ENCODE peak calls at places on chromosomes 16 and 17, in nine cellular contexts. F is AG09309; V is neural crest cell; Z is pancreas; P is stimulated activated CD4-positive, alpha-beta T cell treated with anti-CD3 and anti-CD28 coated beads, Interleukin-15, amount 100 ng/mL, for 1 hour; D is stimulated activated naive CD8-positive, alpha-beta T cell treated with anti-CD3 and anti-CD28 coated beads, Interleukin-15, Interleukin-2, amounts not matched to agents 100 U/mL and 50 U/mL, for 24 hours; Y is LoVo; I is endothelial cell; O is H9. E is an unnamed sample.

GRCh38 chr16:87318158-87318644 is 1.0 kb upstream of the C16orf95 start:
- DNase-seq in F (no peak), I (no peak), Y (peak; percentile 9), V (no peak), P (no peak), Z (no peak), O (no peak), D (no peak), E (no peak)

GRCh38 chr16:3830625-3831254 is 49.8 kb downstream of the CREBBP start:
- DNase-seq in O (no peak), V (no peak), F (no peak), I (no peak), P (no peak), Y (no peak), Z (no peak), D (no peak), E (no peak)

GRCh38 chr17:57536789-57537523 is 208.1 kb downstream of the CCDC182 start:
- DNase-seq in F (no peak), Y (no peak), D (no peak), P (no peak), Z (no peak), O (no peak), I (no peak), V (no peak), E (no peak)

GRCh38 chr17:58306131-58306951 is 22.3 kb downstream of the TSPOAP1 start:
- DNase-seq in D (no peak), Y (no peak), Z (no peak), P (no peak), V (no peak), F (no peak), I (no peak), O (peak; percentile 39), E (no peak)

GRCh38 chr17:32870027-32870670 is 6.8 kb downstream of the MYO1D start:
- DNase-seq in F (no peak), D (no peak), V (no peak), Z (no peak), P (no peak), O (no peak), I (no peak), Y (no peak), E (no peak)

GRCh38 chr16:81560979-81561657 is 116.5 kb downstream of the CMIP start:
- DNase-seq in P (no peak), Z (no peak), F (no peak), D (no peak), I (no peak), Y (no peak), V (no peak), O (no peak), E (no peak)

GRCh38 chr17:80877095-80877828 is 114.4 kb upstream of the CHMP6 start:
- DNase-seq in F (no peak), Y (no peak), O (no peak), I (no peak), Z (no peak), D (peak; percentile 77), V (no peak), P (peak; percentile 49), E (no peak)

GRCh38 chr17:27861979-27862378 is 31.2 kb downstream of the LYRM9 start:
- DNase-seq in P (no peak), Z (no peak), F (no peak), I (no peak), D (no peak), Y (no peak), O (no peak), V (no peak), E (no peak)

GRCh38 chr17:64025732-64026294 is 5.4 kb upstream of the ICAM2 start:
- DNase-seq in V (peak; percentile 68), Z (peak; percentile 75), Y (peak; percentile 82), O (peak; percentile 92), P (peak; percentile 75), I (peak; percentile 80), F (no peak), D (peak; percentile 90), E (peak; percentile 18)

GRCh38 chr17:82301916-82302497 is 15.4 kb downstream of the CD7 start:
- DNase-seq in O (no peak), I (no peak), F (no peak), D (peak; percentile 79), Z (peak; percentile 36), Y (no peak), P (no peak), V (no peak), E (no peak)

GRCh38 chr16:65991149-65991701 is 375.3 kb upstream of the CDH5 start:
- DNase-seq in D (no peak), P (no peak), Y (no peak), V (no peak), O (peak; percentile 62), Z (no peak), F (no peak), I (no peak), E (no peak)

GRCh38 chr17:66514227-66514806 is 211.9 kb downstream of the PRKCA start:
- DNase-seq in Z (no peak), P (no peak), O (no peak), I (no peak), F (no peak), Y (no peak), D (no peak), V (no peak), E (no peak)

GRCh38 chr16:12551530-12551929 is 252.2 kb downstream of the CPPED1 start:
- DNase-seq in I (no peak), Z (no peak), D (no peak), P (no peak), F (no peak), O (no peak), Y (no peak), V (no peak), E (no peak)

GRCh38 chr17:45755050-45755449 is 29.1 kb upstream of the CRHR1 start:
- DNase-seq in I (no peak), D (no peak), Z (no peak), O (no peak), F (no peak), V (no peak), P (no peak), Y (no peak), E (no peak)

GRCh38 chr16:85171809-85172464 is 59.7 kb upstream of the CIBAR2 start:
- DNase-seq in O (no peak), D (no peak), I (no peak), Y (no peak), F (no peak), V (no peak), P (no peak), Z (no peak), E (no peak)

GRCh38 chr16:78524066-78524595 is 424.7 kb downstream of the WWOX start:
- DNase-seq in I (no peak), P (no peak), Z (no peak), Y (no peak), O (no peak), D (no peak), F (no peak), V (no peak), E (no peak)

GRCh38 chr17:17758443-17758842 is 77.2 kb downstream of the RAI1 start:
- DNase-seq in V (no peak), O (no peak), F (no peak), Z (no peak), P (no peak), I (no peak), Y (no peak), D (no peak), E (no peak)

GRCh38 chr17:77844681-77845080 is 113.8 kb upstream of the TNRC6C start:
- DNase-seq in V (no peak), O (no peak), D (no peak), Z (no peak), Y (no peak), I (no peak), P (no peak), F (no peak), E (no peak)

GRCh38 chr17:30476726-30477082 is 504 bp upstream of the GOSR1 start:
- DNase-seq in D (peak; percentile 31), V (no peak), F (no peak), O (no peak), Z (no peak), P (peak; percentile 1), I (no peak), Y (no peak), E (no peak)

GRCh38 chr17:77325826-77326581 is 185.2 kb downstream of the SEC14L1 start:
- DNase-seq in O (peak; percentile 26), D (no peak), Y (no peak), F (no peak), P (no peak), Z (no peak), I (no peak), V (no peak), E (no peak)

GRCh38 chr16:35585411-35585810 is 2126.0 kb downstream of the TP53TG3F start:
- DNase-seq in Y (no peak), F (no peak), P (no peak), Z (no peak), V (no peak), D (no peak), O (no peak), I (no peak), E (no peak)